ENCODE peak calls at places on chromosomes 5 and 9, in ten cellular contexts. M is Jurkat, Clone E6-1; N is neural progenitor cell; G is NCI-H1092 treated with DMSO at 0.1 percent for 48 hours; Y is natural killer cell; I is lower lobe of right lung; D is psoas muscle; R is thyroid gland; B is T-helper 9 cell; T is T-helper 17 cell. S is an unnamed sample.

GRCh38 chr5:123795688-123796087 is 283.7 kb downstream of the CSNK1G3 start:
- DNase-seq in D (no peak), I (no peak), B (no peak), N (no peak), M (no peak), Y (no peak), R (no peak), T (no peak), G (no peak), S (no peak)

GRCh38 chr5:6455571-6456200 is 7.0 kb downstream of the UBE2QL1 start:
- DNase-seq in Y (no peak), R (no peak), M (no peak), B (no peak), G (no peak), I (no peak), T (no peak), N (no peak), D (no peak), S (no peak)

GRCh38 chr5:149345892-149346222 is 558 bp downstream of the GRPEL2 start:
- DNase-seq in Y (no peak), G (no peak), I (no peak), T (no peak), N (peak; percentile 31), B (no peak), D (no peak), R (no peak), M (no peak), S (no peak)

GRCh38 chr5:158492850-158493249 is 606.9 kb downstream of the EBF1 start:
- DNase-seq in D (no peak), M (no peak), G (no peak), B (no peak), I (no peak), R (peak; percentile 26), Y (no peak), T (no peak), N (no peak), S (no peak)

GRCh38 chr5:27908341-27908740 is 870.0 kb upstream of the CDH9 start:
- DNase-seq in N (no peak), T (no peak), G (no peak), B (no peak), D (no peak), I (no peak), R (no peak), M (no peak), Y (no peak), S (no peak)

GRCh38 chr5:173578947-173579615 is 37.4 kb downstream of the BOD1 start:
- DNase-seq in T (no peak), R (no peak), G (no peak), I (no peak), N (no peak), Y (no peak), M (no peak), D (no peak), B (no peak), S (no peak)

GRCh38 chr9:136544549-136545064 is 1.2 kb downstream of the NOTCH1 start:
- DNase-seq in M (no peak), N (peak; percentile 71), T (peak; percentile 27), G (no peak), R (peak; percentile 47), D (peak; percentile 78), B (peak; percentile 38), I (peak; percentile 84), Y (no peak), S (peak; percentile 50)

GRCh38 chr5:36875789-36876388 is 680 bp upstream of the NIPBL start:
- DNase-seq in Y (peak; percentile 75), N (peak; percentile 90), B (peak; percentile 71), D (peak; percentile 89), R (peak; percentile 88), G (peak; percentile 72), M (peak; percentile 60), I (peak; percentile 90), T (peak; percentile 64), S (peak; percentile 75)

GRCh38 chr5:112686675-112687074 is 51.0 kb upstream of the APC start:
- DNase-seq in M (no peak), I (no peak), G (no peak), B (no peak), Y (no peak), D (no peak), R (no peak), N (no peak), T (no peak), S (no peak)

GRCh38 chr5:9082996-9083395 is 462.9 kb downstream of the SEMA5A start:
- DNase-seq in Y (no peak), T (no peak), B (no peak), I (no peak), R (no peak), N (no peak), G (no peak), M (no peak), D (no peak), S (no peak)

GRCh38 chr9:73148447-73148937 is 3.2 kb upstream of the ANXA1 start:
- DNase-seq in R (no peak), I (no peak), D (no peak), G (no peak), T (no peak), M (no peak), Y (no peak), N (no peak), B (no peak), S (no peak)

GRCh38 chr5:61330341-61330878 is 1.6 kb upstream of the ZSWIM6 start:
- DNase-seq in N (peak; percentile 77), T (no peak), Y (no peak), M (peak; percentile 12), G (peak; percentile 78), B (no peak), R (no peak), I (peak; percentile 56), D (peak; percentile 64), S (no peak)

S was measured in activated B cell treated with CpG ODN at 0.5 μM for 24 hours.